ENCODE peak calls at places on chromosomes 16 and 17, in eight cellular contexts. One of them, this sample, is unnamed.

GRCh38 chr16:54462151-54462651 is 175.6 kb upstream of the IRX3 start:
- DNase-seq in prostate gland: no peak
- DNase-seq in cardiac muscle cell: no peak
- DNase-seq in osteoblast: peak
- DNase-seq in heart right ventricle: no peak
- DNase-seq in endodermal cell: no peak
- DNase-seq in small intestine: no peak
- DNase-seq in kidney: no peak
- DNase-seq in this sample: no peak

GRCh38 chr16:62876133-62876532 is 839.9 kb upstream of the CDH8 start:
- DNase-seq in prostate gland: no peak
- DNase-seq in cardiac muscle cell: no peak
- DNase-seq in osteoblast: no peak
- DNase-seq in heart right ventricle: no peak
- DNase-seq in endodermal cell: no peak
- DNase-seq in small intestine: no peak
- DNase-seq in kidney: no peak
- DNase-seq in this sample: no peak

GRCh38 chr16:70738083-70738977 is 52.5 kb upstream of the MTSS2 start:
- DNase-seq in prostate gland: peak
- DNase-seq in cardiac muscle cell: peak
- DNase-seq in osteoblast: peak
- DNase-seq in heart right ventricle: peak
- DNase-seq in endodermal cell: peak
- DNase-seq in small intestine: peak
- DNase-seq in kidney: no peak
- DNase-seq in this sample: no peak

GRCh38 chr17:59756236-59756818 is 48.9 kb downstream of the VMP1 start:
- DNase-seq in prostate gland: no peak
- DNase-seq in cardiac muscle cell: no peak
- DNase-seq in osteoblast: no peak
- DNase-seq in heart right ventricle: no peak
- DNase-seq in endodermal cell: no peak
- DNase-seq in small intestine: no peak
- DNase-seq in kidney: no peak
- DNase-seq in this sample: no peak

GRCh38 chr16:24999088-24999670 is 16.0 kb downstream of the ARHGAP17 start:
- DNase-seq in prostate gland: no peak
- DNase-seq in cardiac muscle cell: no peak
- DNase-seq in osteoblast: no peak
- DNase-seq in heart right ventricle: no peak
- DNase-seq in endodermal cell: no peak
- DNase-seq in small intestine: no peak
- DNase-seq in kidney: no peak
- DNase-seq in this sample: no peak

GRCh38 chr16:19119564-19119963 is 5.8 kb downstream of the ITPRIPL2 start:
- DNase-seq in prostate gland: no peak
- DNase-seq in cardiac muscle cell: no peak
- DNase-seq in osteoblast: peak
- DNase-seq in heart right ventricle: no peak
- DNase-seq in endodermal cell: no peak
- DNase-seq in small intestine: no peak
- DNase-seq in kidney: no peak
- DNase-seq in this sample: no peak

GRCh38 chr17:58335779-58336455 is 7.3 kb upstream of the TSPOAP1 start:
- DNase-seq in prostate gland: no peak
- DNase-seq in cardiac muscle cell: no peak
- DNase-seq in osteoblast: peak
- DNase-seq in heart right ventricle: no peak
- DNase-seq in endodermal cell: peak
- DNase-seq in small intestine: peak
- DNase-seq in kidney: peak
- DNase-seq in this sample: no peak

GRCh38 chr16:3902731-3903130 is 22.2 kb upstream of the CREBBP start:
- DNase-seq in prostate gland: no peak
- DNase-seq in cardiac muscle cell: no peak
- DNase-seq in osteoblast: no peak
- DNase-seq in heart right ventricle: no peak
- DNase-seq in endodermal cell: no peak
- DNase-seq in small intestine: no peak
- DNase-seq in kidney: no peak
- DNase-seq in this sample: no peak

GRCh38 chr17:39628655-39629493 is 2.1 kb downstream of the PPP1R1B start:
- DNase-seq in prostate gland: peak
- DNase-seq in cardiac muscle cell: no peak
- DNase-seq in osteoblast: peak
- DNase-seq in heart right ventricle: no peak
- DNase-seq in endodermal cell: peak
- DNase-seq in small intestine: peak
- DNase-seq in kidney: no peak
- DNase-seq in this sample: peak
- H3K27ac ChIP-seq in prostate gland: peak
- H3K27ac ChIP-seq in cardiac muscle cell: no peak
- H3K27ac ChIP-seq in osteoblast: no peak
- H3K27ac ChIP-seq in heart right ventricle: no peak
- H3K27ac ChIP-seq in endodermal cell: no peak
- H3K27ac ChIP-seq in small intestine: peak
- H3K27ac ChIP-seq in kidney: no peak
- H3K27ac ChIP-seq in this sample: peak

DNA sequence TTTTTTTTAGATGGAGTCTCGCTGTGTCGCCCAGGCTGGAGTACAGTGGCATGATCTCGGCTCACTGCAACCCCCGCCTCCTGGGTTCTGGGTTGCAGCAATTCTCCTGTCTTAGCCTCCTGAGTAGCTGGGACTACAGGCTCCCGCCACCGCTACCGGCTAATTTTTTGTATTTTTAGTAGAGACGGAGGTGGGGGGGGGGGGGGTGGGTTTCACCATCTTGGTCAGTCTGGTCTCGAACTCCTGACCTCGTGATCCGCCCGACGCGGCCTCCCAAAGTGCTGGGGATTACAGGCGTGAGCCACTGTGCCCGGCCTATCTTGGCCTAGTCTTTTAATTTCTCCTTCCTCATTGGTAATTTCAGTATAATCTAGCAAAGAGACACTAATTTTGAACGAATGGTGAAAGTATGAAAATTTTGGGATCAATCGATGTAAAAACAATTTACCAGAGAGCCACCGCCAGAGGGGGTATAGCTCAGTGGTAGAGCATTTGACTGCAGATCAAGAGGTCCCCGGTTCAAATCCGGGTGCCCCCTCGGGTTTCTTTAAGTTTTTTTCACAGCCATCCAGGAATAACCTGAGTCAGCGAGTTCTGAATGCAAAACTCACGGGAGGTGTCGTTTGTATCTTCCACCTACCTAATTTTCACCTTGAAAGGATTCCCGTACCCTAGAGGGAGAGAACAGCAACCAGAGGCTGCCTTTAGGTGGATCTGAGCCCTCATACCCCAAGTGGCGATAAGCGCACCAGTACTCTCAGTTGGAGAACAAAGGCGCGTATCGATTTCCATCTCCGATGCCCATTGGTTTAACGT is 2.5 kb upstream of the LASP1 start:
- DNase-seq in prostate gland: no peak
- DNase-seq in cardiac muscle cell: peak
- DNase-seq in osteoblast: peak
- DNase-seq in heart right ventricle: no peak
- DNase-seq in endodermal cell: peak
- DNase-seq in small intestine: peak
- DNase-seq in kidney: no peak
- DNase-seq in this sample: peak
- H3K27ac ChIP-seq in prostate gland: peak
- H3K27ac ChIP-seq in cardiac muscle cell: peak
- H3K27ac ChIP-seq in osteoblast: peak
- H3K27ac ChIP-seq in heart right ventricle: peak
- H3K27ac ChIP-seq in endodermal cell: peak
- H3K27ac ChIP-seq in small intestine: peak
- H3K27ac ChIP-seq in kidney: peak
- H3K27ac ChIP-seq in this sample: peak

DNA sequence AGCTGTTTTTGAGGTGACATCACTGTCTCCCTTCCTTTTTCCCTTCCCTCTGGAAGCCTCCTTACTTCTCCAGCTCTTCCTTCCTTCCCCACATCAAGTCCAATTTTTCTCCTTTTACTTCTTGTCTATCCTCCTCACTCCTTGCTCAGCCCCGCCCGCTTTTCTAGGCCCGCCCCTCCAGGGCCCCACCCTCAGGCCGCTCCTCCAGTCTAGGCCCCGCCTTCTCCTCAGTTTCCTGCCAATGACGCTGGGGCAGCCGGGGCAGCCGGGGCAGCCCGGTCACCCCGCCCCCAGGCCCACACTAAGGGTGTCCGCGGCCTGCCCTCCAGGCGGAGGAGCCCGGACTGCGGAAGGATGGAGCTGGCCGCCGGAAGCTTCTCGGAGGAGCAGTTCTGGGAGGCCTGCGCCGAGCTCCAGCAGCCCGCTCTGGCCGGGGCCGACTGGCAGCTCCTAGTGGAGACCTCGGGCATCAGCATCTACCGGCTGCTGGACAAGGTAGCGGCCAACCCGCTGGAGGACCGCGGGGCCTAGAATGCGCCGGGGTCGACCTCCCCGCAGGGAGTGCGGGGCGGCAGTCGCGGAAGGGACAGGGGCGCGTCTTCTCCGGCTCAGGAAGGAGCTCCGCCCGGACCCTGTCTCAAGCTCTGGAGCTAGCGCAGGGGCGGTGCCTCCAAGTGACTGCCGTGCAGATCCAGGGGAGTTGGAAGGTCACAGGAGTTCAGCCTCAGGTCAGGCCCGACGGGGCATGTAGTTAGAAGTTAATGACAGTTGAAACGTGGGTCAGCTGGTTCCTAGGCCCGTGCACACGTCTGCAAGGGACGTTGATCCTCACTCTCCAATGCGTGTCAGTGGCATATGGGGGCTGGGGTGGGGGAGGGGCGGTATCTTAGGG is at the start of gene PCTP:
- DNase-seq in prostate gland: peak
- DNase-seq in cardiac muscle cell: peak
- DNase-seq in osteoblast: peak
- DNase-seq in heart right ventricle: peak
- DNase-seq in endodermal cell: peak
- DNase-seq in small intestine: peak
- DNase-seq in kidney: peak
- DNase-seq in this sample: peak
- H3K27ac ChIP-seq in prostate gland: peak
- H3K27ac ChIP-seq in cardiac muscle cell: peak
- H3K27ac ChIP-seq in osteoblast: peak
- H3K27ac ChIP-seq in heart right ventricle: peak
- H3K27ac ChIP-seq in endodermal cell: peak
- H3K27ac ChIP-seq in small intestine: peak
- H3K27ac ChIP-seq in kidney: peak
- H3K27ac ChIP-seq in this sample: peak

GRCh38 chr17:3893720-3894116 is 865 bp upstream of the CAMKK1 start:
- DNase-seq in prostate gland: no peak
- DNase-seq in cardiac muscle cell: no peak
- DNase-seq in osteoblast: no peak
- DNase-seq in heart right ventricle: no peak
- DNase-seq in endodermal cell: no peak
- DNase-seq in small intestine: no peak
- DNase-seq in kidney: no peak
- DNase-seq in this sample: no peak

GRCh38 chr17:3891626-3892094 is 1.2 kb downstream of the CAMKK1 start:
- DNase-seq in prostate gland: no peak
- DNase-seq in cardiac muscle cell: no peak
- DNase-seq in osteoblast: peak
- DNase-seq in heart right ventricle: no peak
- DNase-seq in endodermal cell: peak
- DNase-seq in small intestine: no peak
- DNase-seq in kidney: no peak
- DNase-seq in this sample: no peak

GRCh38 chr17:3892095-3892998 is 506 bp downstream of the CAMKK1 start:
- DNase-seq in prostate gland: peak
- DNase-seq in cardiac muscle cell: peak
- DNase-seq in osteoblast: peak
- DNase-seq in heart right ventricle: peak
- DNase-seq in endodermal cell: peak
- DNase-seq in small intestine: peak
- DNase-seq in kidney: peak
- DNase-seq in this sample: peak

GRCh38 chr17:3894188-3894587 is 1.3 kb upstream of the CAMKK1 start:
- DNase-seq in prostate gland: no peak
- DNase-seq in cardiac muscle cell: no peak
- DNase-seq in osteoblast: no peak
- DNase-seq in heart right ventricle: no peak
- DNase-seq in endodermal cell: no peak
- DNase-seq in small intestine: no peak
- DNase-seq in kidney: no peak
- DNase-seq in this sample: peak

GRCh38 chr17:3893003-3893719 is at the start of gene CAMKK1:
- DNase-seq in prostate gland: peak
- DNase-seq in cardiac muscle cell: peak
- DNase-seq in osteoblast: peak
- DNase-seq in heart right ventricle: peak
- DNase-seq in endodermal cell: peak
- DNase-seq in small intestine: peak
- DNase-seq in kidney: peak
- DNase-seq in this sample: peak
- H3K27ac ChIP-seq in prostate gland: peak
- H3K27ac ChIP-seq in cardiac muscle cell: peak
- H3K27ac ChIP-seq in osteoblast: peak
- H3K27ac ChIP-seq in heart right ventricle: peak
- H3K27ac ChIP-seq in endodermal cell: no peak
- H3K27ac ChIP-seq in small intestine: peak
- H3K27ac ChIP-seq in kidney: peak
- H3K27ac ChIP-seq in this sample: peak

DNA sequence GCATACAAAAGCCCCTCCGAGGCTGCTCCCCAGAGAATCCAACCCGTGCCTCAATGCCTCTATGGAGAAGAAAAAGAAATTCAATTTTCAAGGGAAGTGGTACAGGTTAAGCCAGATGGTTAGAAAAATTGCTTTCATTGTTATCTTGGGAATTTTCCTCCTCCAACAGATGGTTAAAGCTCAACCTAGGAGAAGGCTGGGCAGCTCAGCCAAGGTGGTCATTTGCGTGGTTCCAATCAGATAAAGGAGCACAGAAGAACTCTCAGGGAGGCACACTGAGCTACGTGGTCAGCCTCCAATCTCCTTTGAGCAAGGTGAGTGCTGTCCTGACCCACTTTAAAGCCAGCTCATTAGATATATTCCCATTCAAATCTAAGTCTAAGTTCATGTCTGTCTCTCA is 106.7 kb downstream of the STX8 start:
- DNase-seq in prostate gland: no peak
- DNase-seq in cardiac muscle cell: no peak
- DNase-seq in osteoblast: no peak
- DNase-seq in heart right ventricle: no peak
- DNase-seq in endodermal cell: no peak
- DNase-seq in small intestine: no peak
- DNase-seq in kidney: no peak
- DNase-seq in this sample: no peak
- H3K27ac ChIP-seq in prostate gland: no peak
- H3K27ac ChIP-seq in cardiac muscle cell: no peak
- H3K27ac ChIP-seq in osteoblast: no peak
- H3K27ac ChIP-seq in heart right ventricle: no peak
- H3K27ac ChIP-seq in endodermal cell: no peak
- H3K27ac ChIP-seq in small intestine: no peak
- H3K27ac ChIP-seq in kidney: no peak
- H3K27ac ChIP-seq in this sample: no peak

GRCh38 chr17:1043601-1044251 is 46.8 kb downstream of the TIMM22 start:
- DNase-seq in prostate gland: no peak
- DNase-seq in cardiac muscle cell: peak
- DNase-seq in osteoblast: peak
- DNase-seq in heart right ventricle: peak
- DNase-seq in endodermal cell: peak
- DNase-seq in small intestine: no peak
- DNase-seq in kidney: peak
- DNase-seq in this sample: no peak
- H3K27ac ChIP-seq in prostate gland: peak
- H3K27ac ChIP-seq in cardiac muscle cell: peak
- H3K27ac ChIP-seq in osteoblast: no peak
- H3K27ac ChIP-seq in heart right ventricle: peak
- H3K27ac ChIP-seq in endodermal cell: peak
- H3K27ac ChIP-seq in small intestine: no peak
- H3K27ac ChIP-seq in kidney: peak
- H3K27ac ChIP-seq in this sample: no peak

This sample was measured in colonic mucosa.